ENCODE peak calls at places on chromosome 19, in five cellular contexts. S is T-helper 2 cell; Y is activated CD4-positive, alpha-beta T cell treated with anti-CD3 and anti-CD28 coated beads, Interleukin-2, amount 50 U/mL, for 48 hours; A is ELR; H is adrenal gland. R is an unnamed sample.
A peak's percentile ranks its signal among the peaks of the same experiment; 100 is the strongest.

GRCh38 chr19:4592445-4592844 is 33.0 kb upstream of the SEMA6B start:
- DNase-seq in S (no peak), Y (no peak), A (no peak), H (no peak), R (no peak)

GRCh38 chr19:58569943-58570670 is 3.0 kb downstream of the MZF1 start:
- DNase-seq in S (no peak), Y (peak; percentile 2), A (no peak), H (no peak), R (no peak)

GRCh38 chr19:44367024-44367423 is 10.5 kb upstream of the ZNF112 start:
- DNase-seq in S (no peak), Y (no peak), A (peak; percentile 10), H (no peak), R (no peak)

GRCh38 chr19:57241181-57241580 is 749 bp downstream of the ZNF805 start:
- DNase-seq in S (no peak), Y (no peak), A (peak; percentile 10), H (peak; percentile 34), R (peak; percentile 30)

GRCh38 chr19:6717036-6717435 is 3.4 kb downstream of the C3 start:
- DNase-seq in S (no peak), Y (no peak), A (peak; percentile 22), H (no peak), R (no peak)

GRCh38 chr19:56637976-56638555 is 4.9 kb upstream of the SMIM17 start:
- DNase-seq in S (no peak), Y (peak; percentile 62), A (peak; percentile 57), H (peak; percentile 88), R (peak; percentile 93)

GRCh38 chr19:49468746-49469447 is 5.1 kb upstream of the FLT3LG start:
- DNase-seq in S (peak; percentile 99), Y (peak; percentile 88), A (peak; percentile 51), H (no peak), R (no peak)

GRCh38 chr19:47229674-47230121 is 1.3 kb downstream of the BBC3 start:
- DNase-seq in S (no peak), Y (peak; percentile 32), A (peak; percentile 24), H (peak; percentile 40), R (peak; percentile 50)

GRCh38 chr19:2558543-2558942 is 82.6 kb downstream of the GADD45B start:
- DNase-seq in S (no peak), Y (no peak), A (no peak), H (no peak), R (no peak)

GRCh38 chr19:16771618-16772017 is 52.0 kb downstream of the NWD1 start:
- DNase-seq in S (peak; percentile 19), Y (peak; percentile 82), A (peak; percentile 82), H (peak; percentile 86), R (peak; percentile 81)

GRCh38 chr19:1251233-1251502 is 2.8 kb downstream of the MIDN start:
- DNase-seq in S (no peak), Y (no peak), A (peak; percentile 83), H (no peak), R (peak; percentile 66)

GRCh38 chr19:41174297-41174928 is 18.6 kb upstream of the CYP2S1 start:
- DNase-seq in S (no peak), Y (no peak), A (no peak), H (peak; percentile 13), R (no peak)

GRCh38 chr19:18749362-18750231 is 41.5 kb downstream of the COMP start:
- DNase-seq in S (no peak), Y (no peak), A (no peak), H (no peak), R (no peak)

GRCh38 chr19:2517881-2518601 is 42.1 kb downstream of the GADD45B start:
- DNase-seq in S (no peak), Y (no peak), A (no peak), H (no peak), R (no peak)

GRCh38 chr19:33947565-33947964 is 150.9 kb downstream of the KCTD15 start:
- DNase-seq in S (no peak), Y (no peak), A (peak; percentile 6), H (no peak), R (no peak)

GRCh38 chr19:31073485-31074221 is 275.6 kb downstream of the TSHZ3 start:
- DNase-seq in S (no peak), Y (no peak), A (no peak), H (no peak), R (no peak)

GRCh38 chr19:6534451-6535093 is 3.7 kb downstream of the TNFSF9 start:
- DNase-seq in S (no peak), Y (no peak), A (no peak), H (no peak), R (no peak)

GRCh38 chr19:41373993-41374392 is 2.3 kb upstream of the TMEM91 start:
- DNase-seq in S (no peak), Y (no peak), A (peak; percentile 80), H (peak; percentile 90), R (no peak)

GRCh38 chr19:11361037-11361770 is 6.0 kb downstream of the PLPPR2 start:
- DNase-seq in S (no peak), Y (peak; percentile 50), A (no peak), H (peak; percentile 79), R (no peak)

GRCh38 chr19:34120846-34121639 is 51.3 kb upstream of the LSM14A start:
- DNase-seq in S (peak; percentile 18), Y (peak; percentile 70), A (peak; percentile 60), H (peak; percentile 48), R (peak; percentile 47)

GRCh38 chr19:45216677-45217076 is 28.5 kb downstream of the EXOC3L2 start:
- DNase-seq in S (no peak), Y (no peak), A (no peak), H (no peak), R (no peak)

GRCh38 chr19:13017306-13018036 is 22.2 kb downstream of the NFIX start:
- DNase-seq in S (no peak), Y (no peak), A (no peak), H (no peak), R (no peak)

GRCh38 chr19:3512562-3512961 is 6.5 kb downstream of the FZR1 start:
- DNase-seq in S (no peak), Y (no peak), A (no peak), H (peak; percentile 67), R (no peak)

GRCh38 chr19:50897191-50897607 is 14.0 kb downstream of the KLK4 start:
- DNase-seq in S (no peak), Y (no peak), A (no peak), H (no peak), R (no peak)